ENCODE peak calls at places on chromosomes 12 and 14, in four cellular contexts. O is NCI-H2081, C is epithelial cell of esophagus, L is DND-41. N is an unnamed sample.

GRCh38 chr12:124847113-124847512 is 16.6 kb downstream of the SCARB1 start:
- DNase-seq in O (no peak), C (no peak), L (no peak), N (no peak)

GRCh38 chr12:46489951-46490388 is 117.4 kb upstream of the SLC38A2 start:
- DNase-seq in O (no peak), C (no peak), L (no peak), N (peak)

GRCh38 chr12:29286081-29286800 is 94.7 kb downstream of the ERGIC2 start:
- DNase-seq in O (no peak), C (no peak), L (no peak), N (no peak)

GRCh38 chr12:106601031-106601430 is 18.2 kb downstream of the RFX4 start:
- DNase-seq in O (no peak), C (no peak), L (no peak), N (no peak)

GRCh38 chr14:71586131-71586893 is 345.9 kb upstream of the RGS6 start:
- DNase-seq in O (peak), C (peak), L (no peak), N (no peak)

GRCh38 chr12:2324375-2324774 is 271.6 kb downstream of the CACNA1C start:
- DNase-seq in O (peak), C (no peak), L (no peak), N (no peak)

GRCh38 chr12:48512855-48513254 is 12.6 kb upstream of the OR8S1 start:
- DNase-seq in O (no peak), C (no peak), L (no peak), N (no peak)

GRCh38 chr12:107320031-107320928 is 226.9 kb upstream of the CRY1 start:
- DNase-seq in O (no peak), C (peak), L (peak), N (peak)

GRCh38 chr12:6197996-6198395 is 2.2 kb upstream of the CD9 start:
- DNase-seq in O (no peak), C (no peak), L (no peak), N (no peak)

GRCh38 chr14:77092676-77093075 is 5.4 kb upstream of the CIPC start:
- DNase-seq in O (no peak), C (no peak), L (no peak), N (no peak)

GRCh38 chr14:93732524-93732923 is 55.8 kb downstream of the PRIMA1 start:
- DNase-seq in O (no peak), C (no peak), L (no peak), N (no peak)

GRCh38 chr12:51359851-51360250 is 13.4 kb upstream of the CELA1 start:
- DNase-seq in O (no peak), C (no peak), L (no peak), N (no peak)

GRCh38 chr12:124438415-124439056 is 128.9 kb downstream of the NCOR2 start:
- DNase-seq in O (no peak), C (no peak), L (no peak), N (no peak)

GRCh38 chr12:79737875-79738718 is 47.3 kb upstream of the PAWR start:
- DNase-seq in O (peak), C (peak), L (peak), N (peak)

GRCh38 chr12:64268409-64268808 is 46.3 kb upstream of the KICS2 start:
- DNase-seq in O (no peak), C (no peak), L (no peak), N (no peak)

GRCh38 chr12:5705791-5706190 is 239.3 kb downstream of the ANO2 start:
- DNase-seq in O (no peak), C (no peak), L (no peak), N (no peak)

GRCh38 chr14:49989980-49990379 is 97.1 kb downstream of the ARF6 start:
- DNase-seq in O (no peak), C (no peak), L (no peak), N (no peak)

GRCh38 chr12:126784328-126784921 is 1482.5 kb upstream of the TMEM132C start:
- DNase-seq in O (peak), C (peak), L (peak), N (no peak)

GRCh38 chr14:72700338-72701231 is 193.3 kb downstream of the DPF3 start:
- DNase-seq in O (no peak), C (no peak), L (no peak), N (no peak)

GRCh38 chr12:85266391-85266790 is 13.6 kb upstream of the ALX1 start:
- DNase-seq in O (no peak), C (no peak), L (no peak), N (no peak)

N was measured in foreskin keratinocyte.